ENCODE peak calls at places on chromosomes 5 and 9, in six cellular contexts. U is breast epithelium; Z is CD8-positive, alpha-beta T cell; H is HepG2; R is GM23248; F is astrocyte. I is an unnamed sample. For H3K9me3, the result is how much of the 10 kb centered on the place peaks cover.

GRCh38 chr5:115343855-115344254 is 47.4 kb upstream of the CCDC112 start:
- DNase-seq in Z (no peak), R (peak), U (no peak), F (peak), H (peak), I (no peak)

GRCh38 chr5:14851067-14851422 is 20.5 kb downstream of the ANKH start:
- DNase-seq in R (no peak), U (no peak), F (no peak), Z (no peak), H (peak), I (no peak)

GRCh38 chr5:10564838-10565784 is 1.2 kb downstream of the ANKRD33B start:
- DNase-seq in U (no peak), H (no peak), R (peak), Z (no peak), F (no peak), I (no peak)

GRCh38 chr5:10291736-10292135 is 16.0 kb downstream of the CMBL start:
- DNase-seq in Z (no peak), U (no peak), H (no peak), R (no peak), F (no peak), I (no peak)

GRCh38 chr5:7877851-7878250 is 8.9 kb downstream of the MTRR start:
- DNase-seq in Z (no peak), R (peak), H (peak), U (no peak), F (peak), I (no peak)

GRCh38 chr9:8850916-8851315 is 1051.3 kb upstream of the DMAC1 start:
- DNase-seq in F (no peak), H (no peak), R (no peak), Z (no peak), U (no peak), I (no peak)

GRCh38 chr9:113929634-113930092 is 53.6 kb downstream of the ZNF618 start:
- DNase-seq in R (peak), Z (no peak), H (no peak), U (no peak), F (peak), I (peak)

GRCh38 chr5:13994606-13995336 is 50.3 kb upstream of the DNAH5 start:
- DNase-seq in R (no peak), U (no peak), Z (no peak), F (no peak), H (no peak), I (no peak)

GRCh38 chr5:176660530-176660859 is 13.2 kb downstream of the TSPAN17 start:
- DNase-seq in H (no peak), U (no peak), F (no peak), R (no peak), Z (no peak), I (no peak)

GRCh38 chr5:84384604-84385575 is at the start of gene EDIL3:
- DNase-seq in F (peak), U (no peak), Z (no peak), H (no peak), R (peak), I (no peak)

GRCh38 chr5:122144236-122144635 is 14.9 kb downstream of the ZNF474 start:
- DNase-seq in R (peak), Z (no peak), H (no peak), F (no peak), U (no peak), I (no peak)

GRCh38 chr5:14628346-14628745 is 36.2 kb upstream of the OTULIN start:
- DNase-seq in Z (peak), H (peak), F (peak), U (no peak), R (peak), I (no peak)

GRCh38 chr9:19498015-19498414 is 89.2 kb downstream of the ACER2 start:
- DNase-seq in R (peak), Z (no peak), U (no peak), H (no peak), F (no peak), I (no peak)

GRCh38 chr5:164504141-164504772 is 998.8 kb downstream of the MAT2B start:
- DNase-seq in H (peak), U (no peak), F (peak), R (peak), Z (no peak), I (no peak)

GRCh38 chr9:27292646-27293045 is 4.3 kb downstream of the EQTN start:
- DNase-seq in F (no peak), U (peak), R (peak), H (no peak), Z (no peak), I (peak)

GRCh38 chr9:78821126-78821822 is 524.3 kb downstream of the PSAT1 start:
- DNase-seq in U (no peak), H (peak), F (no peak), R (peak), Z (no peak), I (no peak)

GRCh38 chr5:157502143-157502647 is 42.2 kb downstream of the NIPAL4 start:
- DNase-seq in H (no peak), Z (no peak), R (no peak), U (no peak), F (peak), I (no peak)

GRCh38 chr5:134073404-134073803 is 41.1 kb upstream of the TCF7 start:
- DNase-seq in F (no peak), Z (no peak), U (no peak), R (peak), H (no peak), I (no peak)

GRCh38 chr5:161786686-161787085 is 61.2 kb upstream of the GABRA1 start:
- DNase-seq in F (no peak), Z (no peak), R (no peak), H (no peak), U (no peak), I (no peak)
- H3K9me3 ChIP-seq in F (under half), Z (under half), R (under half), H (under half), U (under half), I (under half)

DNA sequence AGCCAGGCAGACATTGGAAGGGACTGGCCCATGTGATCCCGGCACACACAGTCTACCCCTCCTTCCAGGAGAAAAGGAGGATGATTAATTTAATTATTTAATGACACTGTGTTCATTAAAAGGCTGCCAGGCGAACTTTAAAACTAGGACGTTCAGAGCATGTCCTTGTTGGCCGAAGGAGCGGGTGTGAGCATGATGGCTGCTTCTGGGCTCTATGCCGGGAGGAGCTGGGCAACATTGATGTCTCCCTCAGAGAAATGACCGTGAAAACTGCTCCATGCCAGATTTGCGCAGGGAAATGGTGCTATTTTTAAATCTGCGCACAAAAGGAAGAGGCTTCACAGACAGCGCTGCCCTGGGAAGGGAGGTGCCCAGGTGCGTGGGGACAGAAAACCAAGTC is 284.9 kb upstream of the IRX4 start:
- DNase-seq in U (no peak), H (no peak), R (no peak), Z (no peak), F (no peak), I (no peak)
- H3K9me3 ChIP-seq in U (under half), H (under half), R (under half), Z (under half), F (under half), I (under half)

GRCh38 chr5:77944757-77945340 is 168.7 kb upstream of the TBCA start:
- DNase-seq in Z (no peak), H (no peak), F (no peak), U (no peak), R (no peak), I (no peak)

GRCh38 chr5:77948476-77948875 is 172.3 kb upstream of the TBCA start:
- DNase-seq in F (no peak), U (no peak), Z (no peak), R (no peak), H (no peak), I (no peak)

GRCh38 chr5:77945874-77946273 is 169.7 kb upstream of the TBCA start:
- DNase-seq in Z (no peak), F (no peak), R (peak), U (no peak), H (no peak), I (no peak)

GRCh38 chr5:77946381-77947050 is 170.4 kb upstream of the TBCA start:
- DNase-seq in F (no peak), U (no peak), R (no peak), H (no peak), Z (no peak), I (no peak)

DNA sequence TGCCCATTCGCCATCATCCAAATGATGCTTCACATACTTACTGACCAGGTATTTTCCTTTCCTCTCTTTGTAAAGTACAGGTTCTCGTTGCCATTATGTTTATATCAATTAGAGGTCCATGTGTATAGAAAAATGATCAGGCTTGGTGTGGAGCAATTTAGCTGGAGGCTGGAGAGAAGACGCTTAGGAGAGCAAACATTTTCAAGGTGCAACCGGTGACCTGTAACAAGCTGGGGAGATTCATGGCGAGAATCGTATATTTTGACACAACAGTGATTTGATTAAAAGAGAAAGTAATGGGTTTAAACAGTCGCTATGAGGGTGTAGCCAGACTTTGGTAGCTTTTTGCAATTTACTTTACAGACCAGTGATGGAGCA is 170.9 kb upstream of the TBCA start:
- DNase-seq in F (no peak), U (no peak), Z (no peak), R (no peak), H (no peak), I (no peak)
- H3K9me3 ChIP-seq in F (under half), U (under half), Z (under half), R (under half), H (under half), I (under half)

GRCh38 chr9:129458663-129459549 is 162.0 kb downstream of the C9orf50 start:
- DNase-seq in F (no peak), Z (no peak), U (peak), R (peak), H (no peak), I (no peak)

GRCh38 chr9:129460323-129461261 is 160.3 kb downstream of the C9orf50 start:
- DNase-seq in F (peak), R (peak), H (peak), Z (peak), U (peak), I (peak)

GRCh38 chr9:129458155-129458661 is 162.7 kb downstream of the C9orf50 start:
- DNase-seq in Z (no peak), U (peak), H (peak), R (peak), F (no peak), I (no peak)

GRCh38 chr9:129457325-129457779 is 163.5 kb downstream of the C9orf50 start:
- DNase-seq in R (no peak), H (no peak), F (no peak), Z (no peak), U (no peak), I (no peak)

GRCh38 chr9:129459550-129460322 is 161.2 kb downstream of the C9orf50 start:
- DNase-seq in F (no peak), Z (no peak), H (no peak), R (peak), U (peak), I (no peak)
- H3K9me3 ChIP-seq in F (under half), Z (under half), H (under half), R (under half), U (under half), I (under half)

GRCh38 chr5:143362828-143363227 is 40.7 kb downstream of the NR3C1 start:
- DNase-seq in F (no peak), U (no peak), H (peak), Z (no peak), R (no peak), I (no peak)

GRCh38 chr5:143361438-143361837 is 42.0 kb downstream of the NR3C1 start:
- DNase-seq in Z (no peak), F (no peak), U (no peak), R (no peak), H (no peak), I (no peak)

GRCh38 chr5:143359869-143360268 is 43.6 kb downstream of the NR3C1 start:
- DNase-seq in Z (no peak), R (no peak), U (no peak), H (no peak), F (no peak), I (no peak)

GRCh38 chr5:143364061-143364460 is 39.4 kb downstream of the NR3C1 start:
- DNase-seq in H (no peak), F (no peak), Z (no peak), R (no peak), U (no peak), I (no peak)
- H3K9me3 ChIP-seq in H (under half), F (under half), Z (under half), R (under half), U (under half), I (under half)

GRCh38 chr5:179118338-179118737 is 58.2 kb downstream of the ZNF354C start:
- DNase-seq in R (no peak), U (no peak), H (no peak), Z (no peak), F (no peak), I (no peak)

GRCh38 chr5:179120421-179120861 is 60.3 kb downstream of the ZNF354C start:
- DNase-seq in U (no peak), R (no peak), Z (no peak), F (no peak), H (no peak), I (no peak)

GRCh38 chr5:179118756-179119414 is 58.7 kb downstream of the ZNF354C start:
- DNase-seq in F (no peak), U (no peak), R (no peak), H (no peak), Z (no peak), I (no peak)

GRCh38 chr5:179120951-179121666 is 60.9 kb downstream of the ZNF354C start:
- DNase-seq in R (no peak), Z (no peak), H (no peak), U (no peak), F (no peak), I (no peak)

DNA sequence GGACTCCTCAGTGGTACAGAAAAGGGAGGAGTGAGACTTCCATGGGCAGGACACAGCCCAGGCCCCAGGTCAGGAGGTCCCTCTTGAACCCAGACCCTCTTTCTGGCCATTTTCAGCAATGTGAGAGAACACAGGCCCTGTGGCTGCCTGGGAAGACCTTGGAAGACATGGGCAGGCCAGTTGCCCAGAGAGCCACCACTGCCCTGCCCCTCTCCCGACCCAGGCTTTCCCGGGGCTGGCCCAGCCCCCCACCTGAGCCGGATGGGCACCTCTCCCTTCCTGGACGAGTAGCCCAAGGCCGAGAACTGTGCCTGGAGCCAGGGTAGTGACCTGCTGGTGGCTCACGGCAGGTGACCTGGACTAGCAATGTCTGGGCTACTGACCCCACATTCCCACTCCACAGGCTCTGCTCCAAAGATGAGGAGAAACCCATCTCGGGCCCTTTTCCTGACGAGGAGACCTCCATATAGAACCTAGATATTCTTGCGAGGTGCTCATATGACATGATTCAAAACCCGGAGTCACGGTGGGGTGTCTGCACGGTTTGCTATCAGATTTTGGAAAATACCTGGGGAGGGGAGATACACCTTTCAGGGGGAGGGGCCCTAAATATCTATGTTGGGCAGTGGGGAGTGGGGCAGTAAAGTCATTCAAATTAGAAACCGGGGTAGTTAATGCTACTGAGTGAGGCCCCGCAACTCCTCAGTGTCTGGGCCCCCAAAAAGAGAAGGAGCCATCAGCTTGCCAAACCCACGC is 59.4 kb downstream of the ZNF354C start:
- DNase-seq in F (no peak), U (no peak), H (no peak), Z (no peak), R (no peak), I (no peak)
- H3K9me3 ChIP-seq in F (under half), U (half or more), H (under half), Z (under half), R (under half), I (half or more)

DNA sequence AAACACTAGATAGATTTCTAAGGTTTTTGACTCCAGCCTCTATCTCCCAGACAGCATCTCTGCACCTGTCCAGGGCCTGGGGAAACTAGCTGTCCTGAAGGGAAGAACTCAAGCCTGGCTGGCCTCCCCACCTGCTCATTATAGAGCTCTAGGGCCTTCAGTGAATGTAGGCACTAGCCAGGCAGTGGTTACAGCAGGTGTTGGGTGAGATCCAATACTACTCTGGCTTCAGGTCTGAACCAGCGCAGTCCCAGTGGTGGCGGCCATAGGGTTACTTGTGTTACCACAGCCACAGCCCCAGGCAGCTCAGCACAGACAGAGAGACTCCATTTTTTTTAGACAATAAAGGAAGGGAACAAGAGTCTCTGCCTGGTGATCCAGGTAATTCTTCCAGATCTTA is 449.2 kb downstream of the IRX1 start:
- DNase-seq in Z (no peak), H (no peak), U (no peak), F (no peak), R (no peak), I (no peak)
- H3K9me3 ChIP-seq in Z (under half), H (half or more), U (under half), F (under half), R (under half), I (under half)

GRCh38 chr9:135328485-135329417 is 150.8 kb upstream of the PPP1R26 start:
- DNase-seq in F (no peak), Z (no peak), U (no peak), H (no peak), R (no peak), I (no peak)

GRCh38 chr9:135330685-135331590 is 148.6 kb upstream of the PPP1R26 start:
- DNase-seq in R (no peak), U (no peak), F (no peak), Z (no peak), H (no peak), I (no peak)

GRCh38 chr9:135330307-135330631 is 149.3 kb upstream of the PPP1R26 start:
- DNase-seq in Z (no peak), R (no peak), U (no peak), F (no peak), H (no peak), I (no peak)

GRCh38 chr9:135332516-135332915 is 147.1 kb upstream of the PPP1R26 start:
- DNase-seq in R (no peak), U (no peak), Z (no peak), H (no peak), F (no peak), I (no peak)

GRCh38 chr9:135329571-135330306 is 149.8 kb upstream of the PPP1R26 start:
- DNase-seq in U (no peak), H (no peak), R (no peak), Z (no peak), F (no peak), I (no peak)
- H3K9me3 ChIP-seq in U (under half), H (under half), R (under half), Z (under half), F (under half), I (under half)